ENCODE peak calls at places on chromosomes 6 and 20, in ten cellular contexts. O is stomach, P is lower leg skin, Y is ovary, Z is K562, A is A549, U is adrenal gland, C is GM12891, V is uterus, Q is body of pancreas. X is an unnamed sample.

GRCh38 chr6:133917781-133918180 is 28.9 kb downstream of the TCF21 start:
- DNase-seq in O (no peak), P (no peak), Y (no peak), Z (no peak), A (no peak), U (no peak), C (no peak), V (no peak), Q (no peak), X (no peak)

GRCh38 chr6:38658768-38659167 is 19.0 kb upstream of the BTBD9 start:
- DNase-seq in O (no peak), P (no peak), Y (no peak), Z (no peak), A (no peak), U (no peak), C (no peak), V (no peak), Q (no peak), X (no peak)

GRCh38 chr6:55603987-55604386 is 25.0 kb upstream of the HMGCLL1 start:
- DNase-seq in O (no peak), P (no peak), Y (no peak), Z (no peak), A (no peak), U (no peak), C (no peak), V (no peak), Q (no peak), X (no peak)

GRCh38 chr6:110547266-110547964 is 71.0 kb upstream of the SLC22A16 start:
- DNase-seq in O (no peak), P (no peak), Y (no peak), Z (no peak), A (no peak), U (no peak), C (no peak), V (no peak), Q (no peak), X (no peak)

GRCh38 chr20:39146394-39146793 is 184.2 kb downstream of the DHX35 start:
- DNase-seq in O (no peak), P (no peak), Y (no peak), Z (no peak), A (no peak), U (no peak), C (no peak), V (no peak), Q (no peak), X (no peak)

GRCh38 chr6:84597238-84597875 is 167.0 kb downstream of the TBX18 start:
- DNase-seq in O (no peak), P (no peak), Y (no peak), Z (no peak), A (peak), U (no peak), C (no peak), V (no peak), Q (no peak), X (no peak)

GRCh38 chr6:13811627-13812358 is 2.6 kb downstream of the MCUR1 start:
- DNase-seq in O (no peak), P (no peak), Y (peak), Z (peak), A (no peak), U (peak), C (no peak), V (no peak), Q (peak), X (no peak)

GRCh38 chr20:3710703-3711417 is 1.5 kb downstream of the SIGLEC1 start:
- DNase-seq in O (peak), P (peak), Y (peak), Z (peak), A (peak), U (peak), C (peak), V (peak), Q (peak), X (peak)

GRCh38 chr20:4153251-4153650 is 137.9 kb upstream of the RNF24 start:
- DNase-seq in O (peak), P (no peak), Y (no peak), Z (no peak), A (no peak), U (no peak), C (no peak), V (no peak), Q (peak), X (no peak)

GRCh38 chr6:3997144-3997770 is 81.7 kb downstream of the FAM217A start:
- DNase-seq in O (no peak), P (no peak), Y (no peak), Z (no peak), A (no peak), U (no peak), C (no peak), V (no peak), Q (no peak), X (no peak)

GRCh38 chr6:161522286-161522685 is 248.4 kb upstream of the AGPAT4 start:
- DNase-seq in O (no peak), P (no peak), Y (no peak), Z (no peak), A (no peak), U (no peak), C (no peak), V (no peak), Q (no peak), X (no peak)

GRCh38 chr6:85476532-85476931 is 26.6 kb downstream of the NT5E start:
- DNase-seq in O (no peak), P (no peak), Y (no peak), Z (no peak), A (no peak), U (no peak), C (no peak), V (no peak), Q (no peak), X (no peak)

GRCh38 chr20:45070932-45071632 is 29.8 kb downstream of the KCNS1 start:
- DNase-seq in O (no peak), P (no peak), Y (no peak), Z (peak), A (no peak), U (peak), C (no peak), V (no peak), Q (no peak), X (no peak)

GRCh38 chr6:12580296-12580695 is 136.3 kb upstream of the PHACTR1 start:
- DNase-seq in O (no peak), P (no peak), Y (no peak), Z (no peak), A (no peak), U (no peak), C (no peak), V (no peak), Q (no peak), X (no peak)

GRCh38 chr20:61263084-61263695 is 11.1 kb downstream of the CDH4 start:
- DNase-seq in O (no peak), P (no peak), Y (no peak), Z (peak), A (peak), U (peak), C (no peak), V (no peak), Q (no peak), X (no peak)

GRCh38 chr6:19279137-19279747 is 557.9 kb upstream of the ID4 start:
- DNase-seq in O (no peak), P (no peak), Y (no peak), Z (no peak), A (no peak), U (no peak), C (no peak), V (no peak), Q (no peak), X (no peak)

GRCh38 chr6:89468998-89469397 is 36.0 kb downstream of the ANKRD6 start:
- DNase-seq in O (no peak), P (no peak), Y (no peak), Z (no peak), A (no peak), U (no peak), C (no peak), V (no peak), Q (no peak), X (no peak)

GRCh38 chr6:6722195-6722594 is 133.7 kb downstream of the LY86 start:
- DNase-seq in O (no peak), P (no peak), Y (no peak), Z (no peak), A (no peak), U (no peak), C (no peak), V (no peak), Q (no peak), X (no peak)

GRCh38 chr20:32943490-32944052 is 60.7 kb downstream of the SUN5 start:
- DNase-seq in O (no peak), P (no peak), Y (no peak), Z (no peak), A (no peak), U (no peak), C (no peak), V (no peak), Q (no peak), X (no peak)

DNA sequence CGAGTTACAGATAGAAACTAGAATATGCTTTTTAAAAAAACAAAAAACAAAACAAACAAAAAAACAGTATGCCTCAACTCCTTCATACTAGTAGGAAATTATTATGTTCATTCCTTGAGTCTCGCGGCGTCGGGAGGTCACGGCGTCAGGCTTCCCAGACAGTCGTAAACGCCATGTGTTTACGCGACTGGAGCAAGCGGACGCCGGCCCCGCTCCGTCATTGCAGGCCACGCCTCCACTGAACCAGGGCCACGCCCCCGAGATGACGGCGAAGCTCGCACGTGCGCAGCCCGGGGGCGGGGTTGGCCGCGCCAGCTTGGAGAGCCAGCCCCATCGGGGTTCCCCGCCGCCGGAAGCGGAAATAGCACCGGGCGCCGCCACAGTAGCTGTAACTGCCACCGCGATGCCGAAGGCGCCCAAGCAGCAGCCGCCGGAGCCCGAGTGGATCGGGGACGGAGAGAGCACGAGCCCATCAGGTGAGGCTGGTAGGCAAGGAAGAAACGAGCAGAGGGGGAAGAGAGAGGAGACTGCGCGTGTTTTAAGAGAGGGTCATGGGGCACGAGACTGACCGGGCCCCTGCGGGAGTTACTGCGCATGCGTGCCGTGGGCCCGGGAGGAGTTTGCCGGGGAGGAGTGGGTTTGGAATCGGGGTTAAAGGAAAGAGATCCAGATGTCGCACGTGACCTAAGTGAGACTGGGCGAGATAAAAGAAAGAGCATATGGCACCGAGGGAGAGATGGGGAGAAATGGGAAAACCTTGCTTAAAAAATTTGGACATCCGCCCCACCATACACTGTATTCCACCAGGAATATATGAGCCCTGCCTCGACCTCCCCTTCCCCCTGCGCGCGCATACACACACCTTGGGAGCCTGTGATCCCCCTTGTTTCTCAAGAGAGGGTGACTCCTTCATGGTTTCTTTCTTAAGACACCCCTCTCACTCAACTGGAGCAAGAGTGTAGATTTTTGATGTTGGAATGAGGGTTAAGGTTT is at the start of gene ABCF1:
- DNase-seq in O (peak), P (peak), Y (peak), Z (peak), A (peak), U (peak), C (peak), V (peak), Q (peak), X (peak)
- TF ChIP-seq POLR2A in O (no peak), P (no peak), Y (peak), Z (peak), A (peak), U (peak), C (peak), V (peak), Q (peak), X (peak)

GRCh38 chr20:62304331-62305148 is 1.7 kb downstream of the ADRM1 start:
- DNase-seq in O (no peak), P (no peak), Y (no peak), Z (no peak), A (peak), U (no peak), C (no peak), V (no peak), Q (no peak), X (no peak)
- TF ChIP-seq POLR2A in O (no peak), P (no peak), Y (no peak), Z (no peak), A (no peak), U (no peak), C (no peak), V (no peak), Q (no peak), X (no peak)

DNA sequence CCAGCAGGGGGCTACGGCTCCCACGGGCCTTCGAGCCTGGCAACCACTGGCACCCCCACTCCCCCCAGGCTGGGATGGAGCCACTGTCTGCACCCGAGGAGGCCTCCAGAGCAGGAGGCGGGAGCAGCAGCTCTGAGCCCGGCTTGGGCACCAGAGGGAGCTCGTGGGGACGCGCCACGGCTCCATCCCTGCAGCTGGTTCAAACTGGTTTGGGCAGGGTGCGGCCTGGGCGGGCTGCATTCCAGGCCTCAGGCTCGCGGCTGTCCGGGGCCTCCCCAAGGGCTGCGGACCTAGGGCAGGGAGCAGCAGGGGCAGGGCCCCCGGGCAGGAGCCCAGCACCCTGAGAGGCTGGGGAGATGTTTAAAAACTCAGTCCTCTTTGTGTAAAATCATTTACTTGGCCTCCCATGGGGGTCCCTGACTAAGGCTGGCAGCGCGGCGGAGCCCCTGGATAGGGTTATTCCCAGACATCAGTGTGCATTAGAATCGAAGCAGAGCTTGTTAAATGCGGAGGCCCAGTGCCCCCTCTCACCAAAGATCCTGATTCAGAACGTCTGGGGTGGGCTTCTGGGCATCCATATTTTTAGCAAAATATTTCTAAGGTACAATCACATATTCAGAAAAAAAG is 4.1 kb upstream of the BCAS4 start:
- DNase-seq in O (peak), P (peak), Y (peak), Z (peak), A (peak), U (peak), C (peak), V (peak), Q (peak), X (peak)
- TF ChIP-seq POLR2A in O (no peak), P (no peak), Y (no peak), Z (peak), A (peak), U (no peak), C (peak), V (peak), Q (peak), X (peak)

GRCh38 chr6:32894085-32895005 is 40.4 kb downstream of the PSMB9 start:
- DNase-seq in O (peak), P (peak), Y (peak), Z (peak), A (peak), U (peak), C (peak), V (peak), Q (peak), X (peak)
- TF ChIP-seq POLR2A in O (no peak), P (no peak), Y (peak), Z (no peak), A (peak), U (peak), C (peak), V (peak), Q (peak), X (peak)

DNA sequence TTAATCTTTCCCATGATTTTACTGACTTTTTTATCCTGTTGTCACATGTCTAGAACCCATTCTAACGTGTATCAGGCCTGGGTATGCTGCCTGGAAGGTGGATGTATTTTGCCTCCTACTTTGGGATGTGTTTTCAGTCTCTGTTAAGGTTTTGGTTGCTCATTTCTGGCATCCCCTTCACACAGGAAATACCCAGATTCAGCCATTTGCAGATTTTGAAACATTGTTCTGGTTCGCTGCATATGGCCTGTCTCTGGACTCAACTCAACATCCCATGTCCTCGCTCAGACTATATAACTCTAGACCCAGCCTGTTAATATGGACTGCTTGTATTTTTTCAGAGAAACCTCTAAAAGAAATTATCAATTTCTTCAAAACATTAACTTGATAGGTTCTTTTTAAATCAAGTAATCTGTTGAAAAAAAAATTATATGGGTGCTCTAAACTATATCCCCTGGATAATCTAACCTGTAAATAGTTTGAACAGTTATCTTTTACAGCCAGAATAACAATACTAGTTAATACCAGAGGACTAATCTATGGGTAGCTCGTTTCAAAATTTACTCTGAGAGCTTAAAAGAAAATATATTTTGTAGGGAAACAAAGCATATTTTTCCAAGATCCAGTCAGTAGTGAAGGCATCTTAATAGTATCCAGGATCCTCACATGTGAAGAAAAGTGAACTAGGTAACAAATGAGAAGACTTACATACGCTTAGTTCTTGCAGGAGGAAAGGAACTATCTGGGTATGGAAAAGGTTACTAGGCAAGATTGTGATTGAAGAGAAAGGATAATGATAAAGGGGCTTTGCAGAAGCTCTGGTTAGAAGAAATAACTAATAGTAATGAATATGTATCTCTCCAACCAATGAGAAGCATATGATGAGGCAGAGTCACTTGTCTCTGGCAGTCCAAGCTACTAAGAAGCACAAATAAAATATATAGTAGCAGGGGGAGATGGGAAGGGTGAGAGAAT is 23.4 kb upstream of the HLA-DQB1 start:
- DNase-seq in O (no peak), P (no peak), Y (no peak), Z (no peak), A (no peak), U (no peak), C (no peak), V (no peak), Q (no peak), X (no peak)
- TF ChIP-seq POLR2A in O (no peak), P (no peak), Y (no peak), Z (no peak), A (no peak), U (no peak), C (peak), V (no peak), Q (no peak), X (peak)

GRCh38 chr20:54938707-54939106 is 463.3 kb downstream of the DOK5 start:
- DNase-seq in O (no peak), P (no peak), Y (no peak), Z (no peak), A (no peak), U (no peak), C (no peak), V (no peak), Q (no peak), X (no peak)
- TF ChIP-seq POLR2A in O (no peak), P (no peak), Y (no peak), Z (no peak), A (no peak), U (no peak), C (no peak), V (no peak), Q (no peak), X (no peak)

GRCh38 chr6:10694302-10695085 is at the start of the genes C6orf52 and PAK1IP1:
- DNase-seq in O (peak), P (peak), Y (peak), Z (peak), A (peak), U (peak), C (peak), V (peak), Q (peak), X (peak)
- TF ChIP-seq POLR2A in O (no peak), P (no peak), Y (peak), Z (peak), A (peak), U (peak), C (peak), V (peak), Q (peak), X (peak)

GRCh38 chr20:36550797-36551299 is 9.5 kb downstream of the MYL9 start:
- DNase-seq in O (no peak), P (no peak), Y (peak), Z (no peak), A (no peak), U (peak), C (no peak), V (peak), Q (no peak), X (no peak)
- TF ChIP-seq POLR2A in O (no peak), P (no peak), Y (no peak), Z (no peak), A (no peak), U (peak), C (no peak), V (no peak), Q (no peak), X (no peak)

DNA sequence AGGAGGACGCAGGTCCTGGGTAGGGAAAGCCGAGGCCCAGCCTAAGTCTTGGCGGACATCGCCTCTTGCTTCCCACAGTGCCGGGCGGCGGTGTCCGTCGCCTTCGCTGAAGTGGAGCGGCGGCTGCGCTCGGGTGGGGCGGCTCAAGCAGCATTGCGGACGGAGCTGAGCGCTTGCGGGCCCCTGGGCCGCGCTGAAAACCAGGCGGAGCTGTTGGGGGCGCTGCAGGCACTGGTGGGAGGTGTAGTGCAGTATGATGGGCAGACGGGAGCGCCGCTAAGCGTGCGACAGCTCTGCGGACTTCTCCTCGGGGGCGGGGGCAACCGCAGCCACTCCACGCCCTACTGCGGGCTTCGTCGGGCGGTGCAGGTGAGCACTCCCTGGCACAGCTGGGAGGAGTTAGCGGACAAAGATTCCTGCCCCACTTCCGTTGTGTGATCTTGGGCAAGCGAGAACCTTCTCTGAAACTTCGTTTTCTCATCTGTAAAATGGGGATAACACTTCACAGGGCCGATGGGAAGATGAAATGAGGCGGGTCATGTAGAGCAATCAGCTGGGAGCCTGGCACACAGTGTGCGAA is 4.3 kb downstream of the PRSS16 start:
- DNase-seq in O (peak), P (peak), Y (peak), Z (peak), A (peak), U (peak), C (peak), V (peak), Q (peak), X (peak)
- TF ChIP-seq POLR2A in O (no peak), P (no peak), Y (no peak), Z (peak), A (peak), U (no peak), C (no peak), V (peak), Q (peak), X (no peak)

GRCh38 chr6:56843476-56844349 is 111.2 kb upstream of the BEND6 start:
- DNase-seq in O (peak), P (peak), Y (peak), Z (peak), A (peak), U (peak), C (peak), V (peak), Q (peak), X (peak)
- TF ChIP-seq POLR2A in O (no peak), P (no peak), Y (peak), Z (no peak), A (peak), U (peak), C (no peak), V (peak), Q (peak), X (no peak)